ENCODE peak calls at places on chromosomes 12 and 14, in seven cellular contexts. D is gastrocnemius medialis, Y is GM23338, Q is neural progenitor cell, N is IMR-90, H is A549, A is heart left ventricle. V is an unnamed sample.
A peak's percentile ranks its signal among the peaks of the same experiment; 100 is the strongest.

GRCh38 chr14:104753528-104754212 is 723 bp downstream of the SIVA1 start:
- DNase-seq in N (no peak), Q (peak; percentile 50), Y (peak; percentile 44), H (no peak), D (no peak), A (no peak), V (peak; percentile 52)

GRCh38 chr14:75132374-75133086 is 5.7 kb upstream of the NEK9 start:
- DNase-seq in A (peak; percentile 52), N (peak; percentile 74), Y (peak; percentile 87), Q (peak; percentile 81), D (peak; percentile 32), H (peak; percentile 83), V (no peak)

GRCh38 chr12:120642086-120642485 is 1.7 kb downstream of the CABP1 start:
- DNase-seq in A (no peak), N (no peak), Q (no peak), D (no peak), Y (no peak), H (no peak), V (no peak)

GRCh38 chr12:31001581-31002360 is 71.9 kb upstream of the DDX11 start:
- DNase-seq in Q (no peak), D (no peak), A (no peak), H (no peak), N (no peak), Y (no peak), V (no peak)

GRCh38 chr12:24754690-24755638 is 193.9 kb downstream of the BCAT1 start:
- DNase-seq in N (peak; percentile 90), Q (no peak), A (no peak), D (no peak), Y (no peak), H (no peak), V (peak; percentile 46)

GRCh38 chr14:65403231-65403630 is 9.3 kb upstream of the FUT8 start:
- DNase-seq in D (no peak), Q (no peak), H (no peak), A (no peak), Y (no peak), N (no peak), V (no peak)

GRCh38 chr12:99087278-99087677 is 442.2 kb downstream of the APAF1 start:
- DNase-seq in N (no peak), A (no peak), Q (peak; percentile 42), Y (peak; percentile 67), D (no peak), H (no peak), V (no peak)

GRCh38 chr12:108861878-108862587 is 4.7 kb upstream of the SSH1 start:
- DNase-seq in N (no peak), Q (no peak), D (no peak), A (peak; percentile 61), H (no peak), Y (no peak), V (no peak)

GRCh38 chr14:92322516-92322915 is 449 bp upstream of the SLC24A4 start:
- DNase-seq in D (no peak), Y (peak; percentile 61), H (no peak), N (no peak), A (no peak), Q (peak; percentile 34), V (no peak)

DNA sequence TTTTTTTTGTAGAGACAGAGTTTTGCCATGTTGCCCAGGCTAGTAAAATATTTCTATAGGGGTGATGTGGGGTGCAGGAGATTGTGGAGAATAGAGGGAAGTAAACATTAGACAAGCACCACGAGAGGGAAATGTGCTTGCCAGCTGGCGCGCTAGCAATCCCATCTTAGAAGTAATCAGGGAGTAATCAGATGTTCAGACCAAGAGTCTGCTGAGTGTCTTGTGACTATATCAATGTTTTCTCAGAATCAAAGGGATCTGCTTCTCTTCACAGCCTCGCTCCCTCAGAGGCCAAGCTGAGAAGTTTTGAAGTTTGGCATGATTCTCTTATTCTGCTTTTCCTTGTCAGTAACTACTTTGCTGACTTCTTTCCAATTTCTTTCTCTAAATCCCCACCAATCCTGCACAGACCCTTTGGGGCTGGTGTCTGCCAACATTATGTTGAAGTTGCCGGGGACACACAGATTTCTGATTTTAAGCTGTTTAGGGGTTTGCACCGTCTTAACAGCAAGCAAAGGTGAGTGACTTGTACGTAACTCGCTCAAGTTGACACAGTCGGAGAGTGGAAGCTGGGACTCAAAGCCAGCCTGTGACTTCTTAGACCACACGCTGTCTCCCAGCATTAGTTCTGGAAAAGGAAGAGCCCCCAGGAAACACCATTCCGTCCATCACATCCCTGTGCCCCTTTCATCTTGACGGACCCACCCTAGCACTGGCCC is 22.0 kb upstream of the TSPAN9 start:
- DNase-seq in D (no peak), Q (no peak), N (no peak), H (no peak), Y (no peak), A (no peak), V (peak; percentile 34)
- H3K27ac ChIP-seq in D (no peak overlapping the region), Q (no peak overlapping the region), N (no peak overlapping the region), H (no peak overlapping the region), Y (peak overlapping the region; percentile 32), A (no peak overlapping the region), V (no peak overlapping the region)

DNA sequence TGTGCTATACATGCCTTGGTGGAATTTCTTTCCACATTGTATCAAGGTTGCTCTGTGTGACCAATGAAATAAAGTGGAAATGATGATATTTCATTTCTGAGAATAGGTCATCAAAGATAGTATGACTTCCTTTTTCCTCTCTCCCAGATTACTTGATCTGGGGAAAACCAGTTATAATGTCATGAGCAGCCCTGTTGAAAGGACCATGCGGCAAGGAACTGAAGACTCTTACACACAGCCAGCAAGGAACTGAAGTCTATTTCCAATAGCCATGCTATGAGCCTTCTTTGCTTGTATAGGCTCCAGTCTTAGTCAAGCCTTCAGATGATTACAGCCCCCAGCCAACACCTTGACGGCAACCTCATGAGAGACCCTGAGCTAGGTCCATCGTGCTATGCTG is 11.7 kb downstream of the KLRD1 start:
- DNase-seq in H (no peak), N (no peak), D (no peak), Q (no peak), A (no peak), Y (no peak), V (no peak)
- TF ChIP-seq CTCF in H (no peak), N (no peak), D (no peak), Q (no peak), A (no peak), Y (no peak), V (no peak)

DNA sequence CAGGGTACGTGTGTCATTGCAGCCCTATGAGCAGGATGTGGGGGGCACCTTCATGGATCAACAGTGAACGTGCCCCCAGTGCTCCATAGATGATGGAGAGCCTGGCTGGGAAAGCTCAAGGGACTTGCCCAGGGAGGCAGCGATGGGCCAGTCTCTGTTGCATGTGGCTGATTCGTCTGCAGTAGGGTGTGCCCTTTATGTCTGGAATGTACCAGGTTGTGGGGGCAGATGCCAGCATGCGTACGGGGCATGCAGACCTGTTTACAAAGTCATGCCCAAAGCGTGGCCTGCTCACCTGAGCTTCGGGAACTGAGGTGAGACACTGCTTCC is 72.3 kb downstream of the TESC start:
- DNase-seq in A (no peak), N (no peak), Q (no peak), H (no peak), Y (no peak), D (no peak), V (no peak)
- H3K4me1 ChIP-seq in A (peaks cover 7% of the 10 kb centered on the region), N (no peaks in the 10 kb centered on the region), Q (no peaks in the 10 kb centered on the region), H (peaks cover 13% of the 10 kb centered on the region), Y (no peaks in the 10 kb centered on the region), D (peaks cover 4% of the 10 kb centered on the region), V (peaks cover 4% of the 10 kb centered on the region)

GRCh38 chr12:104456950-104457745 is 400 bp downstream of the CHST11 start:
- DNase-seq in Y (peak; percentile 66), A (peak; percentile 71), H (peak; percentile 88), Q (peak; percentile 79), N (peak; percentile 61), D (peak; percentile 25), V (peak; percentile 79)
- H3K27ac ChIP-seq in Y (no peak overlapping the region), A (peak overlapping the region; percentile 73), H (peak overlapping the region; percentile 96), Q (peak overlapping the region; percentile 3), N (no peak overlapping the region), D (peak overlapping the region; percentile 54), V (peak overlapping the region; percentile 83)

DNA sequence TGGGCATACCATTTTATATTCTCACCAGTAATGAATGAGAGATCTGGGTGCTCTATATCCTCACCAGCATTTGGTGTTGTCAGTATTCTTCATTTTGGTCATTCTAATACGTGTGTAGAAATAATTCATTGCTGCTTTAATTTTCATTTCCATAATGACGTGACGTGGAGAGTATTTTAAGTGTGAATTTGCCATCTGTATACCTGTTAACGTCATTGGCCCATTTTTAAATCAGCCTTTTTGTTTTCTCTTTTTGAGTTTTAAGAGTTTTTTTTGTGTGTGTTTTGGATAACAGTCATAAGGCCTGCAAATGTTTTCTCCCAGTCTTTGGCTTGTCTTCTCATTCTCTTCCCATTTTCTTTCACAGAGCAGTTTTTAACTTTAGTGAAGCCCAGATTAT is 74.4 kb upstream of the SYT1 start:
- DNase-seq in A (no peak), D (no peak), N (no peak), Y (no peak), H (no peak), Q (no peak), V (no peak)
- TF ChIP-seq CTCF in A (no peak), D (no peak), N (no peak), Y (no peak), H (no peak), Q (no peak), V (no peak)

V was measured in left lung.